ENCODE peak calls at places on chromosomes 12 and 14, in six cellular contexts. One of them, this sample, is unnamed.

GRCh38 chr14:102909911-102910310 is 12.6 kb upstream of the AMN start:
- DNase-seq in pancreas: peak; percentile 30
- DNase-seq in CD4-positive, alpha-beta memory T cell: no peak
- DNase-seq in psoas muscle: no peak
- DNase-seq in HTR-8/SVneo: no peak
- DNase-seq in thyroid gland: no peak
- DNase-seq in this sample: no peak

GRCh38 chr14:51283402-51283825 is 43.4 kb downstream of the TMX1 start:
- DNase-seq in HTR-8/SVneo: peak; percentile 76
- DNase-seq in CD4-positive, alpha-beta memory T cell: peak; percentile 11
- DNase-seq in pancreas: no peak
- DNase-seq in thyroid gland: no peak
- DNase-seq in psoas muscle: no peak
- DNase-seq in this sample: no peak

GRCh38 chr12:103956515-103957027 is 9.1 kb upstream of the TDG start:
- DNase-seq in HTR-8/SVneo: no peak
- DNase-seq in psoas muscle: no peak
- DNase-seq in thyroid gland: peak; percentile 38
- DNase-seq in CD4-positive, alpha-beta memory T cell: no peak
- DNase-seq in pancreas: no peak
- DNase-seq in this sample: no peak

GRCh38 chr12:2382391-2383155 is 329.8 kb downstream of the CACNA1C start:
- DNase-seq in HTR-8/SVneo: no peak
- DNase-seq in pancreas: no peak
- DNase-seq in thyroid gland: no peak
- DNase-seq in psoas muscle: no peak
- DNase-seq in CD4-positive, alpha-beta memory T cell: no peak
- DNase-seq in this sample: no peak

GRCh38 chr14:74048291-74048690 is 29.1 kb downstream of the BBOF1 start:
- DNase-seq in psoas muscle: no peak
- DNase-seq in CD4-positive, alpha-beta memory T cell: no peak
- DNase-seq in thyroid gland: no peak
- DNase-seq in HTR-8/SVneo: no peak
- DNase-seq in pancreas: no peak
- DNase-seq in this sample: no peak

GRCh38 chr14:38749936-38750335 is 353.1 kb downstream of the SEC23A start:
- DNase-seq in thyroid gland: no peak
- DNase-seq in HTR-8/SVneo: no peak
- DNase-seq in pancreas: no peak
- DNase-seq in psoas muscle: no peak
- DNase-seq in CD4-positive, alpha-beta memory T cell: no peak
- DNase-seq in this sample: no peak

GRCh38 chr12:75329918-75330826 is at the start of gene CAPS2:
- DNase-seq in CD4-positive, alpha-beta memory T cell: peak; percentile 65
- DNase-seq in thyroid gland: peak; percentile 81
- DNase-seq in psoas muscle: peak; percentile 85
- DNase-seq in pancreas: peak; percentile 92
- DNase-seq in HTR-8/SVneo: peak; percentile 78
- DNase-seq in this sample: peak; percentile 82

GRCh38 chr12:101695698-101696097 is 1.7 kb upstream of the CHPT1 start:
- DNase-seq in pancreas: no peak
- DNase-seq in thyroid gland: no peak
- DNase-seq in CD4-positive, alpha-beta memory T cell: no peak
- DNase-seq in psoas muscle: no peak
- DNase-seq in HTR-8/SVneo: no peak
- DNase-seq in this sample: no peak

GRCh38 chr12:110107369-110108281 is 16.5 kb upstream of the IFT81 start:
- DNase-seq in psoas muscle: peak; percentile 67
- DNase-seq in thyroid gland: peak; percentile 19
- DNase-seq in CD4-positive, alpha-beta memory T cell: no peak
- DNase-seq in pancreas: no peak
- DNase-seq in HTR-8/SVneo: peak; percentile 49
- DNase-seq in this sample: peak; percentile 19

GRCh38 chr12:122423258-122424165 is 1.0 kb upstream of the CLIP1 start:
- DNase-seq in CD4-positive, alpha-beta memory T cell: no peak
- DNase-seq in pancreas: no peak
- DNase-seq in psoas muscle: no peak
- DNase-seq in HTR-8/SVneo: no peak
- DNase-seq in thyroid gland: no peak
- DNase-seq in this sample: peak; percentile 31

GRCh38 chr12:81492131-81492720 is 266.9 kb downstream of the PPFIA2 start:
- DNase-seq in pancreas: no peak
- DNase-seq in psoas muscle: no peak
- DNase-seq in HTR-8/SVneo: no peak
- DNase-seq in thyroid gland: no peak
- DNase-seq in CD4-positive, alpha-beta memory T cell: no peak
- DNase-seq in this sample: no peak

GRCh38 chr12:3436496-3437060 is 54.4 kb upstream of the PRMT8 start:
- DNase-seq in psoas muscle: no peak
- DNase-seq in thyroid gland: no peak
- DNase-seq in CD4-positive, alpha-beta memory T cell: no peak
- DNase-seq in HTR-8/SVneo: no peak
- DNase-seq in pancreas: no peak
- DNase-seq in this sample: no peak

GRCh38 chr14:95886366-95886765 is 9.7 kb downstream of the TUNAR start:
- DNase-seq in psoas muscle: no peak
- DNase-seq in HTR-8/SVneo: no peak
- DNase-seq in CD4-positive, alpha-beta memory T cell: no peak
- DNase-seq in pancreas: no peak
- DNase-seq in thyroid gland: peak; percentile 63
- DNase-seq in this sample: no peak

GRCh38 chr12:30988887-30989286 is 62.3 kb downstream of the TSPAN11 start:
- DNase-seq in CD4-positive, alpha-beta memory T cell: no peak
- DNase-seq in thyroid gland: peak; percentile 41
- DNase-seq in psoas muscle: no peak
- DNase-seq in pancreas: peak; percentile 86
- DNase-seq in HTR-8/SVneo: no peak
- DNase-seq in this sample: peak; percentile 27

GRCh38 chr12:46101121-46101869 is 110.9 kb upstream of the SCAF11 start:
- DNase-seq in thyroid gland: no peak
- DNase-seq in pancreas: no peak
- DNase-seq in HTR-8/SVneo: no peak
- DNase-seq in psoas muscle: no peak
- DNase-seq in CD4-positive, alpha-beta memory T cell: no peak
- DNase-seq in this sample: no peak

GRCh38 chr12:45989277-45989856 is 1.0 kb downstream of the SCAF11 start:
- DNase-seq in psoas muscle: no peak
- DNase-seq in CD4-positive, alpha-beta memory T cell: no peak
- DNase-seq in thyroid gland: no peak
- DNase-seq in pancreas: no peak
- DNase-seq in HTR-8/SVneo: no peak
- DNase-seq in this sample: no peak

This sample was measured in transverse colon.